ENCODE peak calls at places on chromosomes 4 and X, in four cellular contexts. B, Y, L and Q are unnamed samples.

GRCh38 chrX:4831574-4831973 is 1118.1 kb upstream of the PRKX start:
- DNase-seq in L (no peak), B (no peak), Y (no peak), Q (no peak)

GRCh38 chr4:7705062-7705461 is 234.6 kb downstream of the AFAP1 start:
- DNase-seq in B (no peak), L (no peak), Y (peak), Q (no peak)

GRCh38 chr4:160887668-160888067 is 1276.1 kb downstream of the FSTL5 start:
- DNase-seq in L (no peak), B (no peak), Y (no peak), Q (no peak)

GRCh38 chr4:149499726-149500125 is 315.9 kb downstream of the IQCM start:
- DNase-seq in Y (no peak), L (no peak), B (no peak), Q (no peak)

GRCh38 chr4:116599859-116600258 is 485.5 kb downstream of the TRAM1L1 start:
- DNase-seq in L (peak), Y (no peak), B (no peak), Q (no peak)

GRCh38 chr4:33494150-33494549 is 2750.2 kb downstream of the ARAP2 start:
- DNase-seq in L (no peak), Y (peak), B (no peak), Q (no peak)

GRCh38 chrX:103153661-103154060 is 60.7 kb upstream of the NXF3 start:
- DNase-seq in Y (peak), L (no peak), B (no peak), Q (no peak)

GRCh38 chr4:1241466-1241935 is 7.4 kb downstream of the CTBP1 start:
- DNase-seq in L (no peak), B (no peak), Y (no peak), Q (no peak)

GRCh38 chr4:84482564-84483563 is 16.2 kb downstream of the NKX6-1 start:
- DNase-seq in B (no peak), L (no peak), Y (peak), Q (no peak)

GRCh38 chr4:110621839-110622751 is 782 bp downstream of the PITX2 start:
- DNase-seq in B (peak), L (no peak), Y (peak), Q (no peak)

GRCh38 chr4:154622598-154622997 is 10.1 kb upstream of the FGG start:
- DNase-seq in L (no peak), Y (peak), B (peak), Q (peak)